ENCODE peak calls at places on chromosome 10, in four cellular contexts. I is neural progenitor cell, E is IMR-90, F is PC-3. S is an unnamed sample. For H3K27me3, the result is how much of the 10 kb centered on the place peaks cover.

GRCh38 chr10:50585921-50586739 is 37.6 kb downstream of the SGMS1 start:
- DNase-seq in I (no peak), E (peak), F (peak), S (no peak)

GRCh38 chr10:131981429-131982184 is at the start of gene BNIP3:
- DNase-seq in I (peak), E (peak), F (peak), S (peak)

GRCh38 chr10:110005716-110006115 is 2.1 kb upstream of the ADD3 start:
- DNase-seq in I (peak), E (peak), F (no peak), S (peak)

GRCh38 chr10:11045487-11045886 is 27.8 kb downstream of the CELF2 start:
- DNase-seq in I (no peak), E (no peak), F (no peak), S (no peak)

GRCh38 chr10:86203162-86203905 is 163.3 kb downstream of the GRID1 start:
- DNase-seq in I (peak), E (peak), F (peak), S (no peak)

GRCh38 chr10:126468876-126469643 is 80.8 kb upstream of the ADAM12 start:
- DNase-seq in I (no peak), E (no peak), F (no peak), S (no peak)

GRCh38 chr10:96138102-96138501 is 8.0 kb downstream of the ZNF518A start:
- DNase-seq in I (peak), E (no peak), F (no peak), S (no peak)

GRCh38 chr10:5888843-5889623 is 660 bp downstream of the ANKRD16 start:
- DNase-seq in I (peak), E (no peak), F (peak), S (peak)

GRCh38 chr10:49109669-49110335 is 5.5 kb downstream of the VSTM4 start:
- DNase-seq in I (no peak), E (peak), F (no peak), S (peak)

GRCh38 chr10:23340346-23340745 is 4.3 kb downstream of the C10orf67 start:
- DNase-seq in I (no peak), E (no peak), F (no peak), S (no peak)

GRCh38 chr10:23341004-23341403 is 3.6 kb downstream of the C10orf67 start:
- DNase-seq in I (no peak), E (peak), F (peak), S (no peak)

GRCh38 chr10:23344251-23344841 is at the start of gene C10orf67:
- DNase-seq in I (peak), E (peak), F (peak), S (peak)

GRCh38 chr10:23343591-23344225 is 889 bp downstream of the C10orf67 start:
- DNase-seq in I (peak), E (peak), F (peak), S (peak)

DNA sequence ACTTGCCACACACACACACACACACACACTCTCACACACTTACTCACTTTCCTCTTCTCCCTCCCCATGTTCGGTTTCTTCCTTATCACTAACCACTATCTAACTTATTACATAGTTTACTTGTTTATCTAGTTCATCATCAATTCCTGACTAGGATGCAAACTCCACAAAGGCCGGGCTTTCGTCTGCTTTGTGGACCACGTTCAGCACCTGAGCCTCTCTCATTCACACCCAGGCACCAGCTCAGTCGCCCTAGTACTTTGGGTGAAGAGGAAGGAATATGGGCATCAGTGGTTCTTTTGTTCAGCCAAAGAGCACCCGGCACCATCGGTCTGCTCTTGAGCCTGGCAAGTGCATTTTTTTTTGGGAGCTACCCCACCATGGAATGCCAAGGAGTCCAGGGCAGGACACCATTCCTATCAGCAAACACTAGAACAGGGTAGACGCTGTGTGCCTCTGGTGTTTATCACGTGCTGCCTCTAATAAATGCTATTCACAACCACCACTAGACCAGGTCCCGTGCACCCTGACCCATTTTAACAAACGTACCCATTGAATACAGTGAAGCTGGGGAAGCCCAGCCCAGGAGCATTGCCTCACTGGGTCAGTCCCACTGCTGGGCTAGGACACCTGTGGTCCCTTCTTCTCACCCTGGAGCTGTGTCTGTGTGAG is 2.2 kb downstream of the C10orf67 start:
- DNase-seq in I (no peak), E (no peak), F (peak), S (no peak)
- H3K27ac ChIP-seq in I (no peak), E (no peak), F (no peak), S (no peak)

DNA sequence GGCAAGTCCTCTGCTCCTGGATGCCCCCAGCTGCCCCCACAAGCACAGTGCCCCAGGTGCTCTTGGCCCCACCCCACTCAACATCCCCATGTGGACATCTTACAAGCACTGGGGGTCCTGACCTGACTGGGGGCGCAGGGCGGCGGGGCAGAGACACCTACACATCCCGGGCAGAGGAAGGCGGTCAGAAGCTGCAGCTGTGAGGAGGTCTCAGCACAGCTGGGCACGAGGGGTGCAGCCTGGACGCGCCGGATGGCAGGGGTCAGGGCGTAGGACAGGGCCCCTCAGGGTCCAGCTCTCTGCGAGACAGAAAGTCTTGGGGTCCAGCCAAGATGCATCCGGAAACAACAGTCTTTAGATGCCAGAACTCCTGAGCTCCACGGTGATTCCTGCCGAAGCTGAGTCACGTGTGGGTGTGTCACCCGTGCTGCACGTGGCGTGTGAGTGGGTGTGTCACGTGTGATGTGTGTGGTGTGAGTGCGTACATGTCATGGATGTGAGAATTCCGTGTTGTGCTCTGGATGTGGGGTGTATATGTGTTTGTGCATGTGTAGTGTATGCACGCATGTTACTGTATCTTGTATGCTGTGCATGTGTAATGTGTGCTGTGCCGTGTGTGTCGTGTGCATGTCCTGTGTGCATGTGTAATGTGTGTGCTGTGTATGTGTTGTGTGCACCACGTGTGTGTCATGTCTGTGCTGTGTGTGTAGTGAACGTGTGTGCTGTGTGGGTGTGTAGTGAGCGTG is 5.1 kb downstream of the VENTX start:
- DNase-seq in I (no peak), E (peak), F (no peak), S (no peak)
- H3K27me3 ChIP-seq in I (under half), E (under half), F (under half), S (under half)

GRCh38 chr10:45354261-45354660 is 19.8 kb upstream of the ALOX5 start:
- DNase-seq in I (no peak), E (no peak), F (no peak), S (peak)
- H3K9ac ChIP-seq in I (no peak), E (no peak), F (no peak), S (no peak)

GRCh38 chr10:122018951-122019413 is 30.0 kb downstream of the TACC2 start:
- DNase-seq in I (no peak), E (no peak), F (peak), S (peak)
- H3K27ac ChIP-seq in I (peak), E (no peak), F (peak), S (peak)

GRCh38 chr10:100685331-100685730 is 60.1 kb upstream of the PAX2 start:
- DNase-seq in I (no peak), E (no peak), F (no peak), S (no peak)
- H3K27me3 ChIP-seq in I (half or more), E (half or more), F (half or more), S (under half)

GRCh38 chr10:24966962-24967361 is 14.6 kb upstream of the PRTFDC1 start:
- DNase-seq in I (no peak), E (no peak), F (no peak), S (no peak)

GRCh38 chr10:24961582-24961981 is 9.2 kb upstream of the PRTFDC1 start:
- DNase-seq in I (no peak), E (no peak), F (peak), S (no peak)

GRCh38 chr10:24963646-24964045 is 11.2 kb upstream of the PRTFDC1 start:
- DNase-seq in I (peak), E (no peak), F (no peak), S (no peak)

GRCh38 chr10:24965051-24965450 is 12.6 kb upstream of the PRTFDC1 start:
- DNase-seq in I (no peak), E (no peak), F (no peak), S (no peak)

DNA sequence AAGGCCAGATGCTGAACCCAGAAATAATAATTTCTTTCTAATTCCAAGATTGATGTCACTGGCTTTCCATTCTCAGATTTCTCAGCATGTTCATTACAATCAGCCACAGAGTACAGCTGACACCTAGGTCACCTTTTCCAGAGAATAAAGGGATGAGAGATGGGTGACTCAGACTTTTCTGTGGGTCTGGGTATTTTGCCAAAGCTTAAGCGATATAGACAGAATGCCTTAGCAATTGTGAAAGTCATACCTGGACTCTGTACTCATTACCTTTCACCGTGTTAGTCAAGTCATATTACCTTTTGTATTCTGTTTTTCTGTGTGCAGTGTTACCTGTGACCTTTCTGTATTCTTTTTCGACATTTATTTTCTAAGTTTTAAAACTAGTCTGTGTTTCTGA is 10.6 kb upstream of the PRTFDC1 start:
- DNase-seq in I (no peak), E (peak), F (peak), S (peak)
- H3K9ac ChIP-seq in I (no peak), E (no peak), F (peak), S (no peak)

GRCh38 chr10:22630229-22631174 is 83.9 kb downstream of the PIP4K2A start:
- DNase-seq in I (no peak), E (peak), F (no peak), S (no peak)
- H3K27ac ChIP-seq in I (no peak), E (no peak), F (no peak), S (peak)

GRCh38 chr10:60733826-60734225 is 44.5 kb upstream of the CDK1 start:
- DNase-seq in I (no peak), E (no peak), F (peak), S (no peak)

GRCh38 chr10:60735244-60735643 is 43.0 kb upstream of the CDK1 start:
- DNase-seq in I (no peak), E (no peak), F (peak), S (peak)

GRCh38 chr10:60739581-60739980 is 38.7 kb upstream of the CDK1 start:
- DNase-seq in I (no peak), E (peak), F (peak), S (no peak)

GRCh38 chr10:60734226-60734625 is 44.1 kb upstream of the CDK1 start:
- DNase-seq in I (no peak), E (no peak), F (no peak), S (no peak)

DNA sequence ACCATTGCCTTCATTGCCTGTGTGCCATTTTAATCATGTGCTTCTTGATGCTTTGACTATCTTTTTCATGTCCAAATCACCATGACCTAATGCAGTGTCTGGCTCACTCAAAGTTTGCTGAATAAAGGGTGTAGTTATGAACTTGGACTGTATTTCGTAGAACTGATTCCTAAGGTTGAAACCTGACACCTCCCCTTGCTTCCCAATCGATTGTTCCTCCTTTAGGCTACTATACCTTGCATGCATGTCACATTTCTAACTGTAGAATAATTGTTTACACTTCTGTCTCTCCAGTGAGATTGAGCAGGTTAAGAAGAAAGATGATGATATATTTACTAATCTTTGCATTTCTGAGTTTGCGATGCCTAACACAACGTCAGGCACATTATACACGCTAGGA is 41.0 kb upstream of the CDK1 start:
- DNase-seq in I (no peak), E (no peak), F (peak), S (no peak)
- H3K27me3 ChIP-seq in I (under half), E (under half), F (under half), S (under half)

S was measured in colonic mucosa.